ENCODE peak calls at places on chromosomes 12 and 14, in six cellular contexts. T, H, L, E, N and P are unnamed samples.

GRCh38 chr12:58668831-58669230 is 251.5 kb downstream of the LRIG3 start:
- DNase-seq in T (peak; percentile 1), N (no peak), H (peak; percentile 39), L (no peak), E (no peak), P (no peak)

GRCh38 chr12:105355752-105356151 is 25.3 kb downstream of the C12orf75 start:
- DNase-seq in H (peak; percentile 72), E (no peak), T (peak; percentile 41), L (no peak), N (no peak), P (no peak)

GRCh38 chr12:50185496-50185895 is 18.3 kb upstream of the CERS5 start:
- DNase-seq in T (no peak), L (no peak), H (no peak), E (no peak), N (no peak), P (no peak)

GRCh38 chr12:63814146-63814774 is 30.2 kb upstream of the SRGAP1 start:
- DNase-seq in L (no peak), T (no peak), E (no peak), N (no peak), H (no peak), P (no peak)

GRCh38 chr14:99947695-99948094 is 117.5 kb upstream of the EVL start:
- DNase-seq in N (no peak), E (no peak), H (no peak), L (no peak), T (no peak), P (no peak)

GRCh38 chr12:57755194-57755453 is 221 bp downstream of the MARCHF9 start:
- DNase-seq in T (no peak), E (no peak), L (no peak), N (no peak), H (no peak), P (no peak)

GRCh38 chr12:52643233-52644077 is 8.6 kb downstream of the KRT2 start:
- DNase-seq in E (no peak), L (peak; percentile 4), T (no peak), H (no peak), N (no peak), P (no peak)

GRCh38 chr12:26936559-26937442 is 980 bp downstream of the INTS13 start:
- DNase-seq in N (no peak), L (no peak), T (peak; percentile 13), H (no peak), E (peak; percentile 41), P (no peak)

GRCh38 chr12:64400041-64400440 is 4.2 kb upstream of the XPOT start:
- DNase-seq in L (no peak), T (no peak), H (peak; percentile 68), E (peak; percentile 30), N (no peak), P (no peak)

GRCh38 chr14:69170848-69171247 is 17.9 kb upstream of the DCAF5 start:
- DNase-seq in N (no peak), T (no peak), H (peak; percentile 17), E (no peak), L (no peak), P (no peak)

GRCh38 chr12:27573972-27574371 is 50.0 kb downstream of the PPFIBP1 start:
- DNase-seq in N (no peak), E (no peak), H (peak; percentile 97), T (peak; percentile 94), L (no peak), P (no peak)

GRCh38 chr12:14387472-14387871 is 22.0 kb downstream of the ATF7IP start:
- DNase-seq in L (no peak), N (no peak), T (no peak), E (no peak), H (no peak), P (no peak)

GRCh38 chr12:4027412-4027811 is 154.2 kb upstream of the PARP11 start:
- DNase-seq in H (peak; percentile 7), T (peak; percentile 38), N (no peak), L (no peak), E (no peak), P (no peak)

GRCh38 chr14:26775765-26776577 is 178.1 kb upstream of the NOVA1 start:
- DNase-seq in T (peak; percentile 67), E (peak; percentile 59), L (no peak), H (peak; percentile 36), N (no peak), P (no peak)

GRCh38 chr14:51394391-51394790 is 154.3 kb downstream of the TMX1 start:
- DNase-seq in T (peak; percentile 89), H (peak; percentile 70), E (no peak), N (no peak), L (no peak), P (no peak)

GRCh38 chr14:86673523-86673969 is 1143.6 kb downstream of the FLRT2 start:
- DNase-seq in H (peak; percentile 1), E (peak; percentile 22), T (no peak), N (no peak), L (no peak), P (no peak)

GRCh38 chr12:7113389-7113871 is 4.4 kb upstream of the C1RL start:
- DNase-seq in T (peak; percentile 48), N (no peak), H (peak; percentile 44), L (peak; percentile 51), E (peak; percentile 54), P (no peak)

GRCh38 chr14:68780358-68781160 is 12.3 kb downstream of the ZFP36L1 start:
- DNase-seq in H (peak; percentile 62), E (peak; percentile 63), T (peak; percentile 78), N (no peak), L (no peak), P (no peak)

GRCh38 chr12:113236539-113237354 is 15.5 kb downstream of the TPCN1 start:
- DNase-seq in N (no peak), T (no peak), H (no peak), E (no peak), L (no peak), P (no peak)

GRCh38 chr12:12182926-12183325 is 83.9 kb downstream of the LRP6 start:
- DNase-seq in L (no peak), E (no peak), T (peak; percentile 44), N (no peak), H (peak; percentile 86), P (no peak)

GRCh38 chr14:42095155-42095554 is 488.5 kb downstream of the LRFN5 start:
- DNase-seq in L (no peak), N (no peak), E (no peak), H (no peak), T (no peak), P (no peak)

GRCh38 chr12:59700145-59700435 is 104.3 kb downstream of the SLC16A7 start:
- DNase-seq in L (no peak), H (no peak), T (no peak), E (no peak), N (no peak), P (no peak)

GRCh38 chr12:52442600-52443061 is 8.5 kb upstream of the KRT75 start:
- DNase-seq in H (peak; percentile 74), L (peak; percentile 56), T (peak; percentile 10), N (peak; percentile 98), E (peak; percentile 87), P (no peak)

GRCh38 chr12:130846386-130846785 is 7.3 kb upstream of the STX2 start:
- DNase-seq in E (no peak), H (no peak), L (no peak), N (no peak), T (no peak), P (no peak)

GRCh38 chr12:22255097-22255496 is 79.4 kb downstream of the ST8SIA1 start:
- DNase-seq in L (no peak), T (peak; percentile 34), H (peak; percentile 21), N (peak; percentile 45), E (peak; percentile 74), P (peak; percentile 82)

GRCh38 chr12:111570090-111570961 is 28.8 kb downstream of the ATXN2 start:
- DNase-seq in L (peak; percentile 8), N (peak; percentile 83), H (peak; percentile 92), T (peak; percentile 84), E (peak; percentile 72), P (no peak)
- H3K4me3 ChIP-seq in L (no peak overlapping the region), N (no peak overlapping the region), H (no peak overlapping the region), T (peak overlapping the region; percentile 19), E (no peak overlapping the region), P (no peak overlapping the region)

DNA sequence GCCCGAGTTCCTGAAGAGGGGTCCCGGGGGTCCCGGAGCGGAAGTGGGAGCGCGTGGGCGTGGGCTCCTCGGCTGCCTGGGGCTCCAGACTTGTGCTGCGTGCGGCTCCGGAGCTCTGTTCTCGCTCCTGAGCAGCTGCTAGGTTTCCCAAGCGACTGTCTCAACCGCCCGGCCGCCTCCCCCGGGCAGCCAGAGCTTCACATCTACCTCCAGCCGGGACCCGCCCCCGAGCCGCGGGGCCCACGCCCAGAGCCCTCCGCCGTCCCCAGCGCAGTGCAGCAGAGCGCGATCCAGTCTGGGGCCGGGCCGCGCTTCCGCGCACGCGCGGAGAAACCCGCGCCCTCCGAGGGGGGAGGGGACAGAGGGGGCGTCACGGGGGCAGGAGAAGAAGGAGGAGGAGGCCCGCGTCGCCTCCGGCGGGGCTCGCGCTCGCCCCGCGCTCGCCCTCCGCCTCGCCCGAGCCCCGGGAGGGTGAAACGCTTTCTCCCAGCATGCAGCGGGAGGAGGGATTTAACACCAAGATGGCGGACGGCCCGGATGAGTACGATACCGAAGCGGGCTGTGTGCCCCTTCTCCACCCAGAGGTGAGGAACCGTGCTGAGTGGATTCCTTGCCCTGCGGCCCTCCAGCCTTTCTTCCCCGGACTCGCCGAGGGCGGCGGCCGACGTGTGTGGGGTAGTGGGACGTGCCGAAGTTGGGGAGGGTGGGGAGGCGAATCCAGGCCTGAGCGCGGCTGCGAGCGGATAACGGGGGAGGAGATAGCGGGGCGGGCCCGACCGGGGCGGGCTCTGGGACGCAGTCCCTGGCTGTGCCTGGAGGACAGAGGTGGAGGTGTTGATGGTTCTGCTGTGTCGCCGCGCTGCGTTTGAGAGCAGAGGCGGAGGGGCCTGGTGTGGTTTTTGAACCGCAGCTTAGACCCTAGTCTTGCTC is at the start of gene ZDHHC17:
- DNase-seq in T (peak; percentile 93), L (peak; percentile 92), E (peak; percentile 98), H (peak; percentile 92), N (peak; percentile 97), P (peak; percentile 95)
- H4K8ac ChIP-seq in T (peak within 1 kb of the TSS; percentile 97), L (peak within 1 kb of the TSS; percentile 100), E (no peak within 1 kb of the TSS), H (peak within 1 kb of the TSS; percentile 94), N (peak within 1 kb of the TSS; percentile 99), P (no peak within 1 kb of the TSS)

GRCh38 chr12:120229071-120229582 is 28.2 kb upstream of the RPLP0 start:
- DNase-seq in E (peak; percentile 96), L (no peak), N (peak; percentile 95), H (no peak), T (peak; percentile 40), P (no peak)
- H3K4ac ChIP-seq in E (peak overlapping the region; percentile 77), L (peak overlapping the region; percentile 17), N (peak overlapping the region; percentile 66), H (peak overlapping the region; percentile 100), T (peak overlapping the region; percentile 54), P (no peak overlapping the region)

DNA sequence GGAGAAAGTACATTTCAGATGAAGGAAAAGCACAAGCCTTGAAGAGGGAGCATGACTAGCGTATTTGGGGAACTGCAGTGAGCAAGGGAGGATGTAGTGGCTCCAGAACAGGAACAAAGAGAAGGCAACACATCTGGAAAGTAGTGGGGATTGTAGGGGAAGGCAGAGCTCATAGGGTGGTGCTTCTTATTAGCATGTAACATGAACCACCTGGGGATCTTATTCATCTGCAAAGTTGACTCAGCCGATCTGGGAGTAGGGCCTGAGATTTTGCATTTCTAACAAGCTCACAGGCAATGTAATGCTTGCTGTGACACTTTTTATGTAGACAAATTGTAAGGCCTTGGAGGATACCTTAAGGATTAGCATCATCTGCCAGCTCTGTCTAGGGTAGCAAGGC is 447.3 kb downstream of the NELL2 start:
- DNase-seq in T (no peak), H (no peak), N (no peak), E (peak; percentile 49), L (no peak), P (no peak)
- H3K4me3 ChIP-seq in T (no peak overlapping the region), H (no peak overlapping the region), N (no peak overlapping the region), E (no peak overlapping the region), L (no peak overlapping the region), P (no peak overlapping the region)

GRCh38 chr14:101175731-101176534 is 272.4 kb upstream of the RTL1 start:
- DNase-seq in L (no peak), E (no peak), T (no peak), H (no peak), N (no peak), P (no peak)
- H4K8ac ChIP-seq in L (no peak overlapping the region), E (no peak overlapping the region), T (no peak overlapping the region), H (no peak overlapping the region), N (no peak overlapping the region), P (no peak overlapping the region)